ENCODE peak calls at places on chromosomes 5 and 9, in nine cellular contexts. O is IMR-90, D is tibial nerve, C is heart left ventricle, E is adrenal gland, W is breast epithelium, Y is transverse colon, S is gastrocnemius medialis, X is A549. A is an unnamed sample. For H3K9me3, the result is how much of the 10 kb centered on the place peaks cover.

GRCh38 chr5:100423330-100423729 is 111.8 kb upstream of the FAM174A start:
- DNase-seq in O (no peak), D (no peak), C (no peak), E (no peak), W (no peak), Y (no peak), S (no peak), X (peak), A (no peak)

GRCh38 chr5:150338546-150338945 is 19.0 kb upstream of the TCOF1 start:
- DNase-seq in O (no peak), D (no peak), C (no peak), E (no peak), W (no peak), Y (no peak), S (no peak), X (no peak), A (no peak)

GRCh38 chr5:143404416-143405062 is 1.1 kb upstream of the NR3C1 start:
- DNase-seq in O (peak), D (peak), C (peak), E (peak), W (peak), Y (peak), S (peak), X (peak), A (peak)

GRCh38 chr5:89686081-89686765 is 723.3 kb downstream of the CETN3 start:
- DNase-seq in O (no peak), D (no peak), C (no peak), E (no peak), W (no peak), Y (no peak), S (no peak), X (no peak), A (no peak)

GRCh38 chr9:95003694-95004451 is 277.4 kb downstream of the AOPEP start:
- DNase-seq in O (peak), D (peak), C (peak), E (peak), W (no peak), Y (peak), S (peak), X (peak), A (no peak)

GRCh38 chr5:172775326-172776234 is 4.6 kb upstream of the DUSP1 start:
- DNase-seq in O (peak), D (peak), C (peak), E (peak), W (peak), Y (peak), S (peak), X (peak), A (no peak)

GRCh38 chr5:78540335-78541057 is 108.1 kb downstream of the LHFPL2 start:
- DNase-seq in O (no peak), D (peak), C (peak), E (no peak), W (no peak), Y (no peak), S (peak), X (no peak), A (no peak)

GRCh38 chr5:127229185-127229889 is 61.3 kb upstream of the MEGF10 start:
- DNase-seq in O (peak), D (peak), C (peak), E (peak), W (peak), Y (peak), S (peak), X (peak), A (no peak)

GRCh38 chr5:15452780-15453179 is 47.2 kb upstream of the FBXL7 start:
- DNase-seq in O (no peak), D (no peak), C (no peak), E (no peak), W (no peak), Y (no peak), S (no peak), X (no peak), A (no peak)

GRCh38 chr9:37936965-37937364 is 33.0 kb upstream of the SLC25A51 start:
- DNase-seq in O (peak), D (no peak), C (peak), E (peak), W (no peak), Y (no peak), S (no peak), X (no peak), A (no peak)

GRCh38 chr5:55308254-55308836 is 556 bp downstream of the MTREX start:
- DNase-seq in O (peak), D (no peak), C (no peak), E (no peak), W (no peak), Y (peak), S (peak), X (peak), A (no peak)

GRCh38 chr9:14153310-14153720 is 160.6 kb downstream of the NFIB start:
- DNase-seq in O (no peak), D (no peak), C (no peak), E (no peak), W (no peak), Y (no peak), S (no peak), X (no peak), A (no peak)

GRCh38 chr9:127651697-127652610 is 39.9 kb downstream of the STXBP1 start:
- DNase-seq in O (no peak), D (no peak), C (no peak), E (no peak), W (no peak), Y (no peak), S (no peak), X (no peak), A (no peak)

GRCh38 chr5:21810737-21811316 is 1042.3 kb downstream of the CDH12 start:
- DNase-seq in O (peak), D (no peak), C (no peak), E (no peak), W (no peak), Y (no peak), S (no peak), X (peak), A (no peak)
- H3K4me3 ChIP-seq in O (no peak), D (no peak), C (no peak), E (no peak), W (no peak), Y (no peak), S (no peak), X (no peak), A (no peak)

GRCh38 chr5:111518747-111519146 is 6.4 kb upstream of the STARD4 start:
- DNase-seq in O (no peak), D (no peak), C (no peak), E (no peak), W (no peak), Y (no peak), S (no peak), X (no peak), A (no peak)

GRCh38 chr5:111517853-111518501 is 5.6 kb upstream of the STARD4 start:
- DNase-seq in O (no peak), D (no peak), C (no peak), E (no peak), W (no peak), Y (no peak), S (no peak), X (no peak), A (no peak)

DNA sequence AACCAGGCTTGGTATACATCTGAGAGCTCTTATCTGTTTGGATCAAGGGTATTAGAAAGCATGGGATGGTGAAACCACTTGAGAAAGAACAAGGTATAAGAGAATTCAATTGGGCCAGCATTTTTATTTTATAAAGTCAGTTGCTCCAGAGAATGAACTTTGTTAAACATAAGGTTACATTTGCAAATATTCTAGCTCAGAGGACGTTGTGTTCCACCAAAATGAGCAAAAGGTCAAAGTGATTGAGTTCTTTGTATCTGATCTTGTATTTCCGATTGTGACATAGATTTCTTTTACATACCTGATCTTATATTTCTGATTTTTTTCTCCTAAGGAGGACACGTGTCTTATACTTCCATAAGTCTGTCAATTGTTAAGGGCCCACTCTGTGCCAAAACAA is 8.6 kb upstream of the STARD4 start:
- DNase-seq in O (no peak), D (no peak), C (no peak), E (no peak), W (no peak), Y (no peak), S (no peak), X (no peak), A (no peak)
- H3K9me3 ChIP-seq in O (under half), D (under half), C (under half), E (under half), W (under half), Y (under half), S (under half), X (under half), A (under half)

GRCh38 chr5:14011089-14012004 is 66.9 kb upstream of the DNAH5 start:
- DNase-seq in O (peak), D (peak), C (peak), E (peak), W (peak), Y (peak), S (peak), X (peak), A (no peak)
- TF ChIP-seq POLR2A in O (peak), D (peak), C (peak), E (no peak), W (no peak), Y (no peak), S (no peak), X (peak), A (no peak)

GRCh38 chr5:175658299-175659145 is 651 bp downstream of the HRH2 start:
- DNase-seq in O (no peak), D (no peak), C (no peak), E (no peak), W (no peak), Y (no peak), S (no peak), X (no peak), A (no peak)
- H3K4me3 ChIP-seq in O (no peak), D (peak), C (peak), E (no peak), W (peak), Y (peak), S (peak), X (peak), A (peak)

GRCh38 chr5:17206021-17206420 is 11.4 kb upstream of the BASP1 start:
- DNase-seq in O (no peak), D (no peak), C (no peak), E (no peak), W (no peak), Y (no peak), S (no peak), X (no peak), A (no peak)
- H3K9me3 ChIP-seq in O (under half), D (under half), C (under half), E (under half), W (under half), Y (under half), S (under half), X (under half), A (under half)

GRCh38 chr5:27561408-27561807 is 523.0 kb upstream of the CDH9 start:
- DNase-seq in O (no peak), D (no peak), C (no peak), E (no peak), W (no peak), Y (no peak), S (no peak), X (no peak), A (no peak)
- TF ChIP-seq POLR2A in O (no peak), D (no peak), C (no peak), E (no peak), W (no peak), Y (no peak), S (no peak), X (no peak), A (no peak)

DNA sequence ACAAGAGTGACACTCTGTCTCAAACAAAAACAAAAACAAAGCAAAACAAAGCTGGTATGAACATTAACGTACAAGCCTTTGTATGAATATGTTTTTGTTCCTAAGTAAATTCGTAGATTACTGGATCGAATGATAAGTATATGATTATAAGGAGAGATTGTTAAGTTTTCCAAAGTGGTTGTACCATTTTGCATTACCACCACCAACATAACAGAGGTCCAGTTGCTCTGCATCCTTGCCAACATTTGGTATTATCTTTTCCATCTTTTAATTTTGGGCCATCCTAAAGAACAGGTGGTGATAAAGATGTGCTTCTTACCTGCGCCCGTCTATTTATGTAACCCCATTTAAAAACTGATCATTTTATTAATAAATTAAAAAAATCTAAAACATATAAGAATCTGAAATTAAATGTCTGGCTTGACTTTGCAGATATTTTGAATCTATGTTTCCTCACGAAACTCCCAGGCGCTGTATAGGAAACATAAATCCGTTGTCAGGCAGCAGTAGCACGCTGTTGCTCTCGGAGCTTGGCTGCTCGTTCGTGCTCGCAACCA is 593 bp upstream of the NAA35 start:
- DNase-seq in O (no peak), D (no peak), C (no peak), E (no peak), W (no peak), Y (no peak), S (no peak), X (peak), A (no peak)
- H3K4me3 ChIP-seq in O (peak), D (peak), C (peak), E (peak), W (peak), Y (peak), S (peak), X (peak), A (peak)

GRCh38 chr9:134208981-134209725 is 44.8 kb upstream of the RNU6ATAC start:
- DNase-seq in O (no peak), D (no peak), C (peak), E (no peak), W (no peak), Y (no peak), S (no peak), X (no peak), A (no peak)
- H3K9me3 ChIP-seq in O (under half), D (under half), C (under half), E (under half), W (under half), Y (under half), S (under half), X (under half), A (under half)

A was measured in esophagus squamous epithelium.